ENCODE peak calls at places on chromosomes 4 and X, in seven cellular contexts. R, G, B, N, S, M and T are unnamed samples.

GRCh38 chrX:136759968-136760367 is 20.8 kb downstream of the ARHGEF6 start:
- DNase-seq in R (no peak), G (no peak), B (no peak), N (no peak), S (no peak), M (no peak), T (peak)

GRCh38 chr4:6839579-6839978 is 57.1 kb downstream of the KIAA0232 start:
- DNase-seq in R (no peak), G (no peak), B (no peak), N (no peak), S (no peak), M (no peak), T (no peak)

GRCh38 chr4:113636438-113636818 is 125.1 kb downstream of the CAMK2D start:
- DNase-seq in R (no peak), G (no peak), B (peak), N (no peak), S (no peak), M (no peak), T (peak)

GRCh38 chrX:31546130-31546529 is 474.3 kb upstream of the FTHL17 start:
- DNase-seq in R (no peak), G (no peak), B (no peak), N (peak), S (no peak), M (peak), T (peak)

GRCh38 chr4:1899149-1900086 is 28.2 kb downstream of the NSD2 start:
- DNase-seq in R (peak), G (peak), B (peak), N (peak), S (peak), M (peak), T (peak)

GRCh38 chr4:53937918-53938317 is 126.5 kb downstream of the CHIC2 start:
- DNase-seq in R (peak), G (no peak), B (no peak), N (peak), S (no peak), M (peak), T (peak)

GRCh38 chr4:83334425-83335241 is at the start of gene HPSE:
- DNase-seq in R (peak), G (peak), B (peak), N (peak), S (peak), M (peak), T (peak)

GRCh38 chr4:48748949-48749596 is 31.0 kb downstream of the FRYL start:
- DNase-seq in R (no peak), G (no peak), B (no peak), N (peak), S (no peak), M (no peak), T (peak)

GRCh38 chrX:63585936-63586335 is 199.1 kb downstream of the ARHGEF9 start:
- DNase-seq in R (no peak), G (no peak), B (no peak), N (no peak), S (no peak), M (no peak), T (no peak)

GRCh38 chr4:38856524-38857337 is at the start of gene TLR6:
- DNase-seq in R (peak), G (peak), B (peak), N (peak), S (peak), M (no peak), T (peak)

GRCh38 chr4:40843696-40844095 is 93.9 kb downstream of the NSUN7 start:
- DNase-seq in R (no peak), G (no peak), B (no peak), N (no peak), S (no peak), M (no peak), T (peak)